ENCODE peak calls at places on chromosomes 5 and 9, in six cellular contexts. A, D, X, O, P and S are unnamed samples. For H3K36me3, the result is how much of the 10 kb centered on the place peaks cover.

GRCh38 chr9:35406183-35406959 is 83.5 kb upstream of the RUSC2 start:
- DNase-seq in X (no peak), P (no peak), D (peak), O (peak), A (no peak), S (no peak)

GRCh38 chr5:161676109-161676508 is 9.4 kb upstream of the GABRA6 start:
- DNase-seq in X (peak), P (no peak), O (no peak), D (no peak), A (peak), S (no peak)

GRCh38 chr9:87194471-87194870 is 247.2 kb upstream of the GAS1 start:
- DNase-seq in D (no peak), A (no peak), X (no peak), P (no peak), O (no peak), S (no peak)

GRCh38 chr5:32707394-32707997 is 3.6 kb upstream of the NPR3 start:
- DNase-seq in D (no peak), A (peak), X (peak), P (no peak), O (no peak), S (no peak)

GRCh38 chr9:23123048-23123632 is 676.5 kb downstream of the DMRTA1 start:
- DNase-seq in A (peak), X (peak), D (no peak), P (peak), O (no peak), S (no peak)

GRCh38 chr5:139644646-139645494 is 3.3 kb upstream of the CXXC5 start:
- DNase-seq in O (no peak), P (no peak), X (no peak), D (peak), A (no peak), S (no peak)

GRCh38 chr9:83986765-83987401 is 6.3 kb downstream of the RMI1 start:
- DNase-seq in O (no peak), P (no peak), X (no peak), D (peak), A (no peak), S (no peak)

GRCh38 chr9:105132576-105132975 is 111.9 kb upstream of the SLC44A1 start:
- DNase-seq in X (no peak), P (no peak), O (no peak), D (no peak), A (no peak), S (no peak)

GRCh38 chr5:65482727-65483473 is 1.2 kb upstream of the ADAMTS6 start:
- DNase-seq in A (peak), P (peak), O (no peak), X (peak), D (no peak), S (no peak)

GRCh38 chr5:98796197-98796972 is 22.9 kb downstream of the RGMB start:
- DNase-seq in P (peak), O (no peak), D (peak), A (peak), X (peak), S (no peak)

GRCh38 chr9:34253460-34253837 is 74.6 kb downstream of the UBAP1 start:
- DNase-seq in X (no peak), D (no peak), A (no peak), P (no peak), O (no peak), S (no peak)

GRCh38 chr5:132428811-132429440 is 59.4 kb downstream of the SLC22A5 start:
- DNase-seq in O (no peak), X (no peak), A (no peak), D (no peak), P (no peak), S (no peak)

GRCh38 chr9:91176426-91176825 is 185.3 kb downstream of the AUH start:
- DNase-seq in X (no peak), D (no peak), O (no peak), P (no peak), A (no peak), S (no peak)

GRCh38 chr5:40736103-40736875 is 19.5 kb downstream of the TTC33 start:
- DNase-seq in D (no peak), X (peak), P (peak), A (peak), O (no peak), S (no peak)

GRCh38 chr9:125966456-125966855 is 219.3 kb downstream of the PBX3 start:
- DNase-seq in A (no peak), P (no peak), O (no peak), D (no peak), X (no peak), S (no peak)

GRCh38 chr9:82397534-82397933 is 409.0 kb downstream of the SPATA31D1 start:
- DNase-seq in X (no peak), P (no peak), D (no peak), A (no peak), O (no peak), S (no peak)

GRCh38 chr9:94705162-94705712 is 21.3 kb upstream of the AOPEP start:
- DNase-seq in D (no peak), A (no peak), O (no peak), X (no peak), P (no peak), S (no peak)

GRCh38 chr9:36929350-36929675 is 104.8 kb downstream of the PAX5 start:
- DNase-seq in A (no peak), D (no peak), P (no peak), X (peak), O (no peak), S (no peak)

GRCh38 chr5:7659420-7659819 is 191.5 kb downstream of the CFAP90 start:
- DNase-seq in D (no peak), A (no peak), O (no peak), X (no peak), P (no peak), S (no peak)

GRCh38 chr5:156402387-156402921 is 75.5 kb downstream of the SGCD start:
- DNase-seq in O (no peak), X (no peak), D (peak), P (no peak), A (peak), S (no peak)

GRCh38 chr9:78267889-78268288 is 29.0 kb upstream of the PSAT1 start:
- DNase-seq in P (no peak), A (no peak), X (no peak), O (no peak), D (no peak), S (no peak)
- H3K36me3 ChIP-seq in P (half or more), A (half or more), X (half or more), O (under half), D (under half), S (under half)

DNA sequence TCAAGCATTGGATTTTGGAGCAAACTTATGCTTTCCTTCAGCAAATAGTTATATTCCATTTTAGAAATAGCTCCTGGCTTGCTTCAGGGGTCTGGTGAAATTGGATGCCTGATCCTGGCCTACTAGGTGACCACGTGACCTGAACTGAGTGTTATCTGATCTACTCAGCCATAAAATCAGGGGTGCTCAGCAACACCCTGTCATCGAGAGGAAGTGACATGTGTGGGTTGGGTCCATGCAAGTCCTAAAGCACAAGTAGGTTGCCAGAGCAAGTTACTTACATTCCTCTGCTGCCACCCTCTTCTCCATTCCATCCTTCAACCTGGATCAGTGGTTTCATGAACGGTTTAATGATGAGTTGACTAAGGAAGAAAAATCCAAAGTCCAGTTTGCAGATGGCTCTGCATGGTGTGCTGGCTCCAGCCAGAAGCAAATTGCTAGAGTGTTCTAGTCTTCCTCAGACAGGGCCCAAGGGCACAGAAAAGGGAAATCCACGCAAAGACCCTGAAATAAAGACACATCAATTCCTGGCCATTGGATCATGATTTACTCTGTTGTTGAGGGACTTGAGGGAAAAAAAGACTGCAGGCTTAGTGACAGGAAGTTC is 2.8 kb upstream of the FAM193B start:
- DNase-seq in P (no peak), X (no peak), O (no peak), D (peak), A (no peak), S (no peak)
- H3K4me3 ChIP-seq in P (no peak), X (no peak), O (no peak), D (no peak), A (no peak), S (no peak)

GRCh38 chr5:10775646-10776045 is 14.6 kb upstream of the DAP start:
- DNase-seq in A (peak), O (no peak), D (no peak), X (no peak), P (no peak), S (no peak)
- TF ChIP-seq CTCF in A (peak), O (no peak), D (no peak), X (peak), P (no peak), S (no peak)

DNA sequence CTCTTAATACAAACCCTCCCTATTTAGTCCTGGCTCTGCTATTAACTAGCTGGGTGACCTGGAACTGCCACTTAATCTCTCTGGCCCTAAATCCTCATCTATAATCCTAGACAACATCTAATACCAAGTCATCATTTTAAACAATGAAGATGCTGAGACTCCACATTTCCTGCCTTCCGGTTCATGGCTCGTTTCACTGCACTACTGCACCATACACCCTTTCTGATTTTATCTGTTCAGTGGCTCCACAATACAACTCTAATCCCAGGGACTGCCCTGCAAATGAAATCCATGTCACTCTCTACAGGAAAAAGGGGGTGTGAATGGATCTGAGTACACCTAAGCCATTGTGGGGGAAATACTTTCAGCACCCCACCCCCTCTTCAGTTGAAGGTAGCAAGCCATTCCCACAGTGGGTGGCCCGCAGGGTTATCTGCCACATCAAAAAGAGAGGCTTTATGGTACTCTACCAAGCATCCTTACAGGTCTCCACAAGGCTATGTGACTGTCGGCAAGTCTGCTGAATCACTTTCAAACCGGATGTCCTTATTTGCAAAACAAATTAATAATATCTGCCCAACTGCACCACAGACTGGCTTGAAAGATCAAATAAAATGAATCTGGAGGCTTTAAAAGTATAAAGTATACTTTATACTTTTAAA is 89.5 kb downstream of the EPB41L4A start:
- DNase-seq in P (no peak), A (peak), D (no peak), X (peak), O (no peak), S (no peak)
- H3K36me3 ChIP-seq in P (under half), A (under half), D (under half), X (under half), O (under half), S (under half)

GRCh38 chr5:18754201-18754600 is 1119.9 kb downstream of the TAF11L14 start:
- DNase-seq in P (no peak), O (no peak), X (no peak), A (no peak), D (no peak), S (no peak)
- H3K4me3 ChIP-seq in P (no peak), O (no peak), X (no peak), A (no peak), D (no peak), S (no peak)

DNA sequence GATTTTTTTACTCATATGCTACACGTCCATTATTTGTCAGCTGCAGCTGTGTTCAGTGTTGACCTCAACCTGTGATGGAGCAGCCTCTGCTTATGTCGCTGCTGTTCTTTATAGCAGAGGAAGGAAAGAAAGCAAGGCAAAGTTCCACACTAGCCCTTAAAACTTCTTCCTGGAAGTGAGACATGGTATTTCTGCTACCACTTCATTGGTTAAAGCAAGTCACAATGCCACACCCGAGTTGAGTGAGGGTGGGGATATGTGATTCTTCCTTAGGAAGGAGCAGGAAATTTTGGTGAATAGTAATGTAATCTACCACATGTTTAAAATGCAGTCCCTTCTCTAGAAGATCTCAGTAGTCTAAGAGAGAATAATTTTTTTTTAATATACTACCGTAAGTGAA is 224.8 kb upstream of the DMRT1 start:
- DNase-seq in O (no peak), X (no peak), D (no peak), P (no peak), A (no peak), S (no peak)
- TF ChIP-seq CTCF in O (no peak), X (no peak), D (no peak), P (no peak), A (no peak), S (no peak)

DNA sequence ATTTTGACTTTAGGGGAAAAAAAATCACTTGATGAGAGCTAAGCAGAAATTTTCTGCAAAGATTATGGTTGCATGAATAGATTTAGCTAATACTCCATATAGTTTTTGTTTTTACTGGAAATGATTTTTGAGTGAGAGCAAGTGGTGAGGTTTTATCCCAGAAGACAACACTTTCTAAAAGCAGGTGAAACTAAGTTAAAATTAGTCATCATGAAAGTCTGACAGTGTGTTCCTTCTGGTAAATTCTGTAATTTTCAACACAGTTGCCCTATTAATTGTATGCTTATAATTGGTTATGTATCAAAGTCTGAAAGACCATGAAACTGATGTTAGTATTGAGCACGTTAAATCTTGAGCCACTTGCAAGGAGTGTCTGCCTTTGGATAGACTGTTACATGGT is 91.5 kb downstream of the SMARCA2 start:
- DNase-seq in P (no peak), O (no peak), A (no peak), D (no peak), X (no peak), S (no peak)
- H3K36me3 ChIP-seq in P (half or more), O (under half), A (half or more), D (under half), X (under half), S (under half)